ENCODE peak calls at places on chromosomes 7 and 10, in seven cellular contexts. One of them, this sample, is unnamed.

GRCh38 chr7:31882187-31882586 is 188.0 kb downstream of the PDE1C start:
- DNase-seq in WTC11: peak
- DNase-seq in heart right ventricle: peak
- DNase-seq in stimulated activated CD8-positive, alpha-beta memory T cell treated with anti-CD3 and anti-CD28 coated beads, Interleukin-4, amount 100 ng/mL, for 24 hours: no peak
- DNase-seq in C1 segment of cervical spinal cord: peak
- DNase-seq in BE2C: no peak
- DNase-seq in RKO: no peak
- DNase-seq in this sample: peak

GRCh38 chr10:114266521-114266920 is 27.5 kb downstream of the VWA2 start:
- DNase-seq in C1 segment of cervical spinal cord: no peak
- DNase-seq in stimulated activated CD8-positive, alpha-beta memory T cell treated with anti-CD3 and anti-CD28 coated beads, Interleukin-4, amount 100 ng/mL, for 24 hours: no peak
- DNase-seq in RKO: no peak
- DNase-seq in BE2C: no peak
- DNase-seq in WTC11: no peak
- DNase-seq in heart right ventricle: peak
- DNase-seq in this sample: peak

GRCh38 chr7:82057476-82057875 is 287.6 kb upstream of the HGF start:
- DNase-seq in WTC11: no peak
- DNase-seq in heart right ventricle: no peak
- DNase-seq in C1 segment of cervical spinal cord: no peak
- DNase-seq in RKO: no peak
- DNase-seq in BE2C: no peak
- DNase-seq in stimulated activated CD8-positive, alpha-beta memory T cell treated with anti-CD3 and anti-CD28 coated beads, Interleukin-4, amount 100 ng/mL, for 24 hours: no peak
- DNase-seq in this sample: no peak

GRCh38 chr10:13865758-13866491 is 279.2 kb downstream of the PRPF18 start:
- DNase-seq in stimulated activated CD8-positive, alpha-beta memory T cell treated with anti-CD3 and anti-CD28 coated beads, Interleukin-4, amount 100 ng/mL, for 24 hours: no peak
- DNase-seq in heart right ventricle: peak
- DNase-seq in BE2C: no peak
- DNase-seq in RKO: peak
- DNase-seq in C1 segment of cervical spinal cord: no peak
- DNase-seq in WTC11: no peak
- DNase-seq in this sample: peak

GRCh38 chr7:43850348-43851116 is 18.8 kb downstream of the MRPS24 start:
- DNase-seq in RKO: no peak
- DNase-seq in WTC11: no peak
- DNase-seq in BE2C: no peak
- DNase-seq in stimulated activated CD8-positive, alpha-beta memory T cell treated with anti-CD3 and anti-CD28 coated beads, Interleukin-4, amount 100 ng/mL, for 24 hours: no peak
- DNase-seq in C1 segment of cervical spinal cord: no peak
- DNase-seq in heart right ventricle: no peak
- DNase-seq in this sample: no peak

GRCh38 chr10:42753507-42754154 is 29.0 kb upstream of the BMS1 start:
- DNase-seq in heart right ventricle: no peak
- DNase-seq in stimulated activated CD8-positive, alpha-beta memory T cell treated with anti-CD3 and anti-CD28 coated beads, Interleukin-4, amount 100 ng/mL, for 24 hours: no peak
- DNase-seq in C1 segment of cervical spinal cord: no peak
- DNase-seq in BE2C: no peak
- DNase-seq in WTC11: no peak
- DNase-seq in RKO: no peak
- DNase-seq in this sample: no peak

GRCh38 chr7:124171068-124171467 is 138.2 kb upstream of the TMEM229A start:
- DNase-seq in heart right ventricle: peak
- DNase-seq in WTC11: peak
- DNase-seq in stimulated activated CD8-positive, alpha-beta memory T cell treated with anti-CD3 and anti-CD28 coated beads, Interleukin-4, amount 100 ng/mL, for 24 hours: no peak
- DNase-seq in RKO: peak
- DNase-seq in BE2C: peak
- DNase-seq in C1 segment of cervical spinal cord: no peak
- DNase-seq in this sample: no peak

GRCh38 chr10:112820320-112820719 is 129.7 kb upstream of the TCF7L2 start:
- DNase-seq in WTC11: no peak
- DNase-seq in C1 segment of cervical spinal cord: no peak
- DNase-seq in BE2C: no peak
- DNase-seq in stimulated activated CD8-positive, alpha-beta memory T cell treated with anti-CD3 and anti-CD28 coated beads, Interleukin-4, amount 100 ng/mL, for 24 hours: no peak
- DNase-seq in RKO: no peak
- DNase-seq in heart right ventricle: no peak
- DNase-seq in this sample: no peak

GRCh38 chr10:103852189-103852711 is 3.1 kb downstream of the SH3PXD2A start:
- DNase-seq in BE2C: no peak
- DNase-seq in WTC11: no peak
- DNase-seq in RKO: no peak
- DNase-seq in stimulated activated CD8-positive, alpha-beta memory T cell treated with anti-CD3 and anti-CD28 coated beads, Interleukin-4, amount 100 ng/mL, for 24 hours: no peak
- DNase-seq in heart right ventricle: peak
- DNase-seq in C1 segment of cervical spinal cord: no peak
- DNase-seq in this sample: no peak

GRCh38 chr7:156829669-156830336 is 63.2 kb downstream of the LMBR1 start:
- DNase-seq in BE2C: no peak
- DNase-seq in stimulated activated CD8-positive, alpha-beta memory T cell treated with anti-CD3 and anti-CD28 coated beads, Interleukin-4, amount 100 ng/mL, for 24 hours: no peak
- DNase-seq in WTC11: no peak
- DNase-seq in C1 segment of cervical spinal cord: no peak
- DNase-seq in heart right ventricle: no peak
- DNase-seq in RKO: no peak
- DNase-seq in this sample: no peak

This sample was measured in gastrocnemius medialis.